ENCODE peak calls at places on chromosome 4, in four cellular contexts. One of them, this sample, is unnamed.

GRCh38 chr4:144819591-144819990 is 173.6 kb downstream of the HHIP start:
- DNase-seq in neural crest cell: no peak
- DNase-seq in stimulated activated naive B cell treated with anti-CD40 and anti-IgM and Interleukin-4, amounts not matched to agents 10 μg/mL and 1 μg/mL and 100 μg/mL, for 72 hours: no peak
- DNase-seq in Right ventricle myocardium superior: no peak
- DNase-seq in this sample: no peak

GRCh38 chr4:3717241-3717640 is 48.9 kb upstream of the ADRA2C start:
- DNase-seq in neural crest cell: no peak
- DNase-seq in stimulated activated naive B cell treated with anti-CD40 and anti-IgM and Interleukin-4, amounts not matched to agents 10 μg/mL and 1 μg/mL and 100 μg/mL, for 72 hours: no peak
- DNase-seq in Right ventricle myocardium superior: peak
- DNase-seq in this sample: no peak

GRCh38 chr4:14096406-14096965 is 469.0 kb upstream of the BOD1L1 start:
- DNase-seq in neural crest cell: no peak
- DNase-seq in stimulated activated naive B cell treated with anti-CD40 and anti-IgM and Interleukin-4, amounts not matched to agents 10 μg/mL and 1 μg/mL and 100 μg/mL, for 72 hours: no peak
- DNase-seq in Right ventricle myocardium superior: no peak
- DNase-seq in this sample: no peak

GRCh38 chr4:82984459-82984858 is 26.2 kb downstream of the LIN54 start:
- DNase-seq in neural crest cell: no peak
- DNase-seq in stimulated activated naive B cell treated with anti-CD40 and anti-IgM and Interleukin-4, amounts not matched to agents 10 μg/mL and 1 μg/mL and 100 μg/mL, for 72 hours: no peak
- DNase-seq in Right ventricle myocardium superior: no peak
- DNase-seq in this sample: no peak

GRCh38 chr4:176721459-176721858 is 71.3 kb downstream of the VEGFC start:
- DNase-seq in Right ventricle myocardium superior: no peak
- DNase-seq in stimulated activated naive B cell treated with anti-CD40 and anti-IgM and Interleukin-4, amounts not matched to agents 10 μg/mL and 1 μg/mL and 100 μg/mL, for 72 hours: no peak
- DNase-seq in neural crest cell: no peak
- DNase-seq in this sample: no peak

GRCh38 chr4:137755033-137755471 is 222.8 kb upstream of the PCDH18 start:
- DNase-seq in Right ventricle myocardium superior: no peak
- DNase-seq in stimulated activated naive B cell treated with anti-CD40 and anti-IgM and Interleukin-4, amounts not matched to agents 10 μg/mL and 1 μg/mL and 100 μg/mL, for 72 hours: no peak
- DNase-seq in neural crest cell: no peak
- DNase-seq in this sample: no peak

GRCh38 chr4:122591196-122591595 is 29.7 kb downstream of the IL21 start:
- DNase-seq in neural crest cell: no peak
- DNase-seq in stimulated activated naive B cell treated with anti-CD40 and anti-IgM and Interleukin-4, amounts not matched to agents 10 μg/mL and 1 μg/mL and 100 μg/mL, for 72 hours: no peak
- DNase-seq in Right ventricle myocardium superior: no peak
- DNase-seq in this sample: no peak

GRCh38 chr4:127139788-127140286 is 492.9 kb upstream of the INTU start:
- DNase-seq in stimulated activated naive B cell treated with anti-CD40 and anti-IgM and Interleukin-4, amounts not matched to agents 10 μg/mL and 1 μg/mL and 100 μg/mL, for 72 hours: no peak
- DNase-seq in Right ventricle myocardium superior: no peak
- DNase-seq in neural crest cell: no peak
- DNase-seq in this sample: no peak

GRCh38 chr4:137890802-137891201 is 351.3 kb downstream of the SLC7A11 start:
- DNase-seq in neural crest cell: no peak
- DNase-seq in Right ventricle myocardium superior: no peak
- DNase-seq in stimulated activated naive B cell treated with anti-CD40 and anti-IgM and Interleukin-4, amounts not matched to agents 10 μg/mL and 1 μg/mL and 100 μg/mL, for 72 hours: no peak
- DNase-seq in this sample: no peak

GRCh38 chr4:1047976-1048780 is 36.8 kb downstream of the FGFRL1 start:
- DNase-seq in neural crest cell: no peak
- DNase-seq in Right ventricle myocardium superior: peak
- DNase-seq in stimulated activated naive B cell treated with anti-CD40 and anti-IgM and Interleukin-4, amounts not matched to agents 10 μg/mL and 1 μg/mL and 100 μg/mL, for 72 hours: no peak
- DNase-seq in this sample: no peak

GRCh38 chr4:28686618-28687017 is 1826.0 kb downstream of the STIM2 start:
- DNase-seq in stimulated activated naive B cell treated with anti-CD40 and anti-IgM and Interleukin-4, amounts not matched to agents 10 μg/mL and 1 μg/mL and 100 μg/mL, for 72 hours: no peak
- DNase-seq in neural crest cell: peak
- DNase-seq in Right ventricle myocardium superior: peak
- DNase-seq in this sample: peak

GRCh38 chr4:14168919-14169318 is 541.4 kb upstream of the BOD1L1 start:
- DNase-seq in stimulated activated naive B cell treated with anti-CD40 and anti-IgM and Interleukin-4, amounts not matched to agents 10 μg/mL and 1 μg/mL and 100 μg/mL, for 72 hours: no peak
- DNase-seq in Right ventricle myocardium superior: peak
- DNase-seq in neural crest cell: no peak
- DNase-seq in this sample: no peak

GRCh38 chr4:141036786-141037185 is 96.5 kb downstream of the RNF150 start:
- DNase-seq in stimulated activated naive B cell treated with anti-CD40 and anti-IgM and Interleukin-4, amounts not matched to agents 10 μg/mL and 1 μg/mL and 100 μg/mL, for 72 hours: no peak
- DNase-seq in neural crest cell: no peak
- DNase-seq in Right ventricle myocardium superior: no peak
- DNase-seq in this sample: no peak

GRCh38 chr4:113349400-113349799 is 299.9 kb downstream of the ANK2 start:
- DNase-seq in Right ventricle myocardium superior: no peak
- DNase-seq in neural crest cell: no peak
- DNase-seq in stimulated activated naive B cell treated with anti-CD40 and anti-IgM and Interleukin-4, amounts not matched to agents 10 μg/mL and 1 μg/mL and 100 μg/mL, for 72 hours: no peak
- DNase-seq in this sample: no peak

GRCh38 chr4:105965183-105965800 is 70.0 kb downstream of the NPNT start:
- DNase-seq in neural crest cell: no peak
- DNase-seq in stimulated activated naive B cell treated with anti-CD40 and anti-IgM and Interleukin-4, amounts not matched to agents 10 μg/mL and 1 μg/mL and 100 μg/mL, for 72 hours: no peak
- DNase-seq in Right ventricle myocardium superior: no peak
- DNase-seq in this sample: no peak

GRCh38 chr4:6887591-6888371 is 21.8 kb upstream of the TBC1D14 start:
- DNase-seq in Right ventricle myocardium superior: peak
- DNase-seq in neural crest cell: peak
- DNase-seq in stimulated activated naive B cell treated with anti-CD40 and anti-IgM and Interleukin-4, amounts not matched to agents 10 μg/mL and 1 μg/mL and 100 μg/mL, for 72 hours: no peak
- DNase-seq in this sample: peak

GRCh38 chr4:16685536-16685935 is 212.9 kb downstream of the LDB2 start:
- DNase-seq in stimulated activated naive B cell treated with anti-CD40 and anti-IgM and Interleukin-4, amounts not matched to agents 10 μg/mL and 1 μg/mL and 100 μg/mL, for 72 hours: no peak
- DNase-seq in neural crest cell: no peak
- DNase-seq in Right ventricle myocardium superior: no peak
- DNase-seq in this sample: no peak

GRCh38 chr4:184328022-184328736 is 110.5 kb upstream of the ENPP6 start:
- DNase-seq in stimulated activated naive B cell treated with anti-CD40 and anti-IgM and Interleukin-4, amounts not matched to agents 10 μg/mL and 1 μg/mL and 100 μg/mL, for 72 hours: peak
- DNase-seq in Right ventricle myocardium superior: no peak
- DNase-seq in neural crest cell: no peak
- DNase-seq in this sample: no peak

GRCh38 chr4:78612398-78613005 is 60.9 kb downstream of the ANXA3 start:
- DNase-seq in neural crest cell: no peak
- DNase-seq in Right ventricle myocardium superior: no peak
- DNase-seq in stimulated activated naive B cell treated with anti-CD40 and anti-IgM and Interleukin-4, amounts not matched to agents 10 μg/mL and 1 μg/mL and 100 μg/mL, for 72 hours: no peak
- DNase-seq in this sample: peak